ENCODE peak calls at places on chromosomes 13 and 19, in six cellular contexts. F is A549, E is esophagus squamous epithelium, P is suprapubic skin, C is endothelial cell of umbilical vein, X is IMR-90. Y is an unnamed sample. For H3K9me3, the result is how much of the 10 kb centered on the place peaks cover.

GRCh38 chr13:33057019-33057785 is 41.0 kb downstream of the KL start:
- DNase-seq in F (peak), E (no peak), P (no peak), C (peak), X (peak), Y (peak)

GRCh38 chr13:41345921-41346589 is 35.0 kb downstream of the NAA16 start:
- DNase-seq in F (no peak), E (no peak), P (no peak), C (peak), X (peak), Y (no peak)

GRCh38 chr13:33016414-33017409 is at the start of gene KL:
- DNase-seq in F (no peak), E (no peak), P (peak), C (no peak), X (no peak), Y (no peak)

GRCh38 chr13:44434441-44435141 is 61.0 kb downstream of the SERP2 start:
- DNase-seq in F (no peak), E (no peak), P (no peak), C (no peak), X (no peak), Y (no peak)

GRCh38 chr19:32404939-32405430 is 585 bp upstream of the DPY19L3 start:
- DNase-seq in F (no peak), E (no peak), P (peak), C (no peak), X (peak), Y (peak)

GRCh38 chr19:54429545-54430227 is 14.4 kb downstream of the TTYH1 start:
- DNase-seq in F (no peak), E (no peak), P (no peak), C (no peak), X (no peak), Y (no peak)

GRCh38 chr13:67134322-67135129 is 95.6 kb downstream of the PCDH9 start:
- DNase-seq in F (no peak), E (no peak), P (no peak), C (peak), X (peak), Y (no peak)

GRCh38 chr13:32889986-32890565 is 126.1 kb upstream of the KL start:
- DNase-seq in F (no peak), E (no peak), P (no peak), C (no peak), X (no peak), Y (no peak)

GRCh38 chr19:47658431-47659383 is 49.8 kb downstream of the BICRA start:
- DNase-seq in F (no peak), E (no peak), P (no peak), C (peak), X (no peak), Y (no peak)

GRCh38 chr13:98664047-98664446 is 87.1 kb upstream of the STK24 start:
- DNase-seq in F (no peak), E (no peak), P (no peak), C (no peak), X (peak), Y (no peak)

GRCh38 chr19:48970923-48971395 is 5.8 kb downstream of the FTL start:
- DNase-seq in F (peak), E (no peak), P (no peak), C (peak), X (peak), Y (peak)

GRCh38 chr19:18419699-18420460 is 682 bp downstream of the SSBP4 start:
- DNase-seq in F (no peak), E (no peak), P (peak), C (no peak), X (no peak), Y (no peak)

DNA sequence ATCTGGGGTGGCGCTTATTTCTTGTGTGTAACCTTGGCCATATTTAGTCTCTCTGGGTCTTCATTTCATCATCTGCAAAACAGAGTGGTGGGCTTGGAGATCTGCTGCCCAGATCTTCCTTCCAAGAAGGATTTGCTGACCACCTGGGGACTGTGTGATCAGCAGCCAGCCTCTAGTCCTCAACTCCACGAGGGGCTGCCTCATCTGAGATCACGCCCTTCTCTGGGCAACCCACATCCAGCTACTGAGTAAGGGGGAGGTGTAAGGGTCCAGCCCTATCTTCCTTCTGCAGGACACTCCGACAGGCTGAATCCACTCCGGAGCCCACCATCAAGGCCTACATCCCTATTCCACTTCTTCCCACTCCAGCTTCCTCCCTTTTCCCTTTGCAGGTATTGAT is 57.9 kb downstream of the CHST8 start:
- DNase-seq in F (no peak), E (no peak), P (peak), C (no peak), X (no peak), Y (no peak)
- H3K27ac ChIP-seq in F (no peak), E (no peak), P (no peak), C (no peak), X (no peak), Y (no peak)

GRCh38 chr19:12379732-12380443 is 14.4 kb upstream of the ZNF442 start:
- DNase-seq in F (no peak), E (no peak), P (no peak), C (no peak), X (no peak), Y (no peak)
- H3K9me3 ChIP-seq in F (under half), E (under half), P (under half), C (under half), X (under half), Y (half or more)

DNA sequence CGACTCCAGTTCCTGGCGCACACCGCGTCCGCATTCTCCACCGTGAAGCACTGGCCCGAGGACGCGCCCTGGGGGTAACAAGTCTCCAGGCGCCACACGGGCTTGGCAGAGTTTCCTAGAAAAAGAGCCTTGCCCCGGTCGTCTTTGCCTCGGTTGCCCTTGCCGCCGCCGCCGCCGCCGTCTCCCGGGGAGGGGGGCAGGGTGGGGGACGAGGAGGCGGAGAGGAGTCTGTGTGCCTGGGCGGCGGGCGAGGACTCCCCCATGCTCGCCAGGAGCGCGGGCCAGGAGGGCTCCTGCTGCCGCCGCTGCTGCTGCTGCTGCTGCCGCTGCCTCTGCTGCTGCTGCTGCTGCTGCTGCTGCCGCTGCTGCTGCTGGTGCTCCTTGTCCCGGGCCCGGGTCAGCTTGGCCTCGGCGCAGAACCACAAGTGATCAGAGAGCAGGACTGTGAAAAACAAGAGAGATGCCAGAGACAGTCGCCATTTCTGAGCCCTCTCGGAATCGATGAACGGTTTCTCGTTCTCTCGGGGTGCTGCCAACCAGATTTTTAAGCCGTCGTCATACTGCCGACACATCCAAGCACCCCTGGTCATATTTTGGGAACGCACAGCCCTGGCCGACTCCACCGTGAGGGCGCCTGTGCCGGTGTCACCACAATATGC is 349.2 kb downstream of the LIG4 start:
- DNase-seq in F (no peak), E (no peak), P (no peak), C (peak), X (peak), Y (no peak)
- TF ChIP-seq POLR2A in F (no peak), E (no peak), P (no peak), C (no peak), X (no peak), Y (no peak)

DNA sequence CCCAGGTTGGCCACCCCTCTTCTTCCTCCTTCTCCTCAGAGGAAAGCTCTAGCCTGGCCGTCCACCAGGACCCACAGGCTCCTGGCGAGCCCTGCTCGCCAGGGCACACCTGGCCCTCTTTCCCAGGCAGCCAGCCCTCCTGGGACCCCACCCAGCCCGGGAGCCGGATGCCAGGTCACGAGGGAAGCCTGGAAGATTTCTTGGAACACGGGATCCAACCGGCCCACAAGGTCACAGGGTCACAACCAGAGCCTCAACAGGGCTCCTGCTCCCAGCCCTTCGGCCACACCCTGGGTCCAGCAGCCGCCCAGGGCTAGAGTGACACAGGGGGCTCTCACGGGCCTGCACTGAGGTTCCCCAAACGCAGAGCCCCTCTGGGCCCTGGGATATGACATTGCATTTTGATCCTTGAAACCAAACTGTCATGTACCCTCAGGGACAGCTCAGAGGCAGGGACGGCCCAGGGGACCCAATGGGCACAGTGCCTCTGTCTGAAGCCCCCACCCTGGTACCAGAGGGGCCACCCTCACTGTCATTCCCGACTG is 5.5 kb downstream of the MKNK2 start:
- DNase-seq in F (no peak), E (no peak), P (no peak), C (no peak), X (no peak), Y (no peak)
- H3K27ac ChIP-seq in F (peak), E (peak), P (peak), C (no peak), X (no peak), Y (peak)

GRCh38 chr19:43848821-43849220 is 21.7 kb downstream of the ZNF283 start:
- DNase-seq in F (no peak), E (no peak), P (no peak), C (no peak), X (no peak), Y (no peak)
- H3K9me3 ChIP-seq in F (half or more), E (under half), P (half or more), C (under half), X (half or more), Y (half or more)

GRCh38 chr13:110868631-110869165 is 46.2 kb downstream of the ANKRD10 start:
- DNase-seq in F (no peak), E (no peak), P (no peak), C (no peak), X (no peak), Y (no peak)

GRCh38 chr13:110867380-110867779 is 47.5 kb downstream of the ANKRD10 start:
- DNase-seq in F (no peak), E (no peak), P (no peak), C (no peak), X (no peak), Y (no peak)

GRCh38 chr13:110872034-110872767 is 42.7 kb downstream of the ANKRD10 start:
- DNase-seq in F (no peak), E (no peak), P (no peak), C (no peak), X (no peak), Y (no peak)

GRCh38 chr13:110869231-110869804 is 45.6 kb downstream of the ANKRD10 start:
- DNase-seq in F (no peak), E (no peak), P (no peak), C (no peak), X (no peak), Y (no peak)

DNA sequence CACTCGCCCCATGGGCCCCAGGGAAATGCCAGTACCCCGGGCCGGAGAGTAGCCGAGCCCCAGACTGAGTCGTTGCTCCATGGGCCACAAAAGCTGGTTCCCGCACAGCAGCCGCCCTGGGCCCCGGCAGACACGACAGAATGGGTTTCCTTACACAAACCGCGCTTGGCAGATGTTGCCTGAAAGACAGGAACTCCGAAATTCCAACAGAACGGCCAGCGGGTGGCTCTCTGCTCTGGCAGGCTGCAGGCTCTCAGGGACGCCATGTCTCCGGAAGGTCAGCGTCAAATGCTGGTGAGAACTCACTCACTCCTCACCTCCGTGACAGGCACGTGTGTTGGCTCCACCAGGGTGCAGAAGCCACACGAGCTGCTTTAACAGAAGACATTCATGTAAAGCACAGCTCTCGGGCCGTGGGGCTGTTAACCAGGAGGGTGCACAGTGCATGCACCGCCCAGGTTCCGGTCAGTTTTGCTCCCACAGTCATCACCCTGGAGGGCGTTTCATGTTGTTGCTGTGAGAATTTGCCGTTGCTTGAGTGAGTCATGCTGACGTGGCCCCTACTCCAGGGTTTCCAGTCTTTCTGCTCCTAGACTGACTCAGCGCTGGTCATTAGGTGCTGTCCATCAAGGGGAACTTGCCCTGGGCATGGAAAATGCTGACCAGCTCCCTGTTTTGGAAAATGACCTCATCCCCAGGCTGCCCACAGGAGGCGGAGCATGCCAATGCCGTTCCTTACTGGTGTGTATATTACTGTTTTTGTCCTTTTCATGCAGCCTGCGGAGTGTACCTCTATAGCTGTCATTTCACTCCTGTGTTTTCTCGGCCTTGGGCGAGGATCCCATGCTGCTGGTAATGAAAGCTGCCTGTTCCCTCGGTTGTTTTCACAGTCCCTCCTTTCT is 44.8 kb downstream of the ANKRD10 start:
- DNase-seq in F (peak), E (peak), P (peak), C (peak), X (peak), Y (peak)
- TF ChIP-seq POLR2A in F (no peak), E (no peak), P (no peak), C (no peak), X (peak), Y (no peak)

GRCh38 chr19:12956446-12957388 is at the start of gene GADD45GIP1:
- DNase-seq in F (peak), E (no peak), P (peak), C (peak), X (peak), Y (peak)
- H3K27ac ChIP-seq in F (peak), E (peak), P (peak), C (peak), X (peak), Y (peak)

Y was measured in tibial nerve.